ENCODE peak calls at places on chromosomes 16 and 17, in eight cellular contexts. V is OCI-LY7, M is fibroblast of mammary gland, P is keratinocyte, K is vagina, F is bronchial epithelial cell, H is HCT116, G is testis. Q is an unnamed sample.

GRCh38 chr17:65536573-65537342 is 24.7 kb downstream of the AXIN2 start:
- DNase-seq in K (no peak), V (no peak), F (no peak), M (no peak), H (no peak), G (no peak), P (no peak), Q (no peak)

GRCh38 chr16:73288435-73288834 is 240.5 kb upstream of the ZFHX3 start:
- DNase-seq in M (no peak), F (no peak), K (peak; percentile 64), V (no peak), P (no peak), H (no peak), G (no peak), Q (no peak)

GRCh38 chr16:54284319-54284930 is 2.2 kb downstream of the IRX3 start:
- DNase-seq in H (no peak), M (no peak), P (no peak), G (no peak), K (no peak), V (no peak), F (no peak), Q (no peak)

GRCh38 chr17:42783062-42783777 is 2.8 kb downstream of the WNK4 start:
- DNase-seq in K (no peak), G (no peak), H (no peak), F (peak; percentile 89), M (peak; percentile 75), V (no peak), P (peak; percentile 52), Q (no peak)

GRCh38 chr16:69169051-69169450 is 17.9 kb upstream of the SNTB2 start:
- DNase-seq in F (no peak), H (no peak), V (no peak), P (no peak), M (no peak), K (no peak), G (no peak), Q (no peak)

GRCh38 chr17:44829558-44830358 is at the start of gene GJC1:
- DNase-seq in K (no peak), H (no peak), F (no peak), P (no peak), M (no peak), G (peak; percentile 16), V (peak; percentile 62), Q (peak; percentile 64)

GRCh38 chr16:2830355-2830695 is 222 bp downstream of the ZG16B start:
- DNase-seq in H (no peak), G (no peak), K (no peak), F (no peak), M (no peak), V (no peak), P (no peak), Q (no peak)

GRCh38 chr16:27475561-27475960 is 73.6 kb downstream of the IL21R start:
- DNase-seq in K (no peak), P (no peak), G (no peak), F (peak; percentile 56), H (no peak), V (no peak), M (peak; percentile 84), Q (no peak)

GRCh38 chr16:24639769-24640168 is 89.7 kb upstream of the TNRC6A start:
- DNase-seq in M (no peak), G (peak; percentile 66), K (no peak), H (no peak), F (no peak), V (no peak), P (no peak), Q (no peak)

GRCh38 chr17:6756425-6757012 is 673 bp downstream of the XAF1 start:
- DNase-seq in F (no peak), V (no peak), H (no peak), K (no peak), P (no peak), G (no peak), M (no peak), Q (no peak)

GRCh38 chr17:6755731-6756184 is at the start of gene XAF1:
- DNase-seq in F (peak; percentile 8), H (no peak), K (no peak), V (peak; percentile 27), M (peak; percentile 60), P (no peak), G (peak; percentile 45), Q (peak; percentile 26)

GRCh38 chr17:6753006-6753445 is 2.8 kb upstream of the XAF1 start:
- DNase-seq in P (no peak), K (no peak), F (peak; percentile 6), G (peak; percentile 26), H (no peak), M (peak; percentile 87), V (peak; percentile 5), Q (peak; percentile 66)

GRCh38 chr17:6753565-6753964 is 2.3 kb upstream of the XAF1 start:
- DNase-seq in K (no peak), F (no peak), M (no peak), H (no peak), G (no peak), P (no peak), V (no peak), Q (no peak)

GRCh38 chr17:6755281-6755680 is 565 bp upstream of the XAF1 start:
- DNase-seq in V (no peak), H (no peak), F (no peak), G (peak; percentile 61), P (no peak), K (no peak), M (peak; percentile 66), Q (peak; percentile 76)
- H3K4me3 ChIP-seq in V (peak overlapping the region; percentile 45), H (no peak overlapping the region), F (no peak overlapping the region), G (peak overlapping the region; percentile 43), P (no peak overlapping the region), K (peak overlapping the region; percentile 69), M (peak overlapping the region; percentile 56), Q (peak overlapping the region; percentile 73)

GRCh38 chr16:4743217-4743897 is 9.0 kb downstream of the DNAAF8 start:
- DNase-seq in H (no peak), K (no peak), M (no peak), V (no peak), P (no peak), G (no peak), F (peak; percentile 47), Q (no peak)
- H3K4me3 ChIP-seq in H (no peak overlapping the region), K (no peak overlapping the region), M (no peak overlapping the region), V (no peak overlapping the region), P (peak overlapping the region; percentile 11), G (no peak overlapping the region), F (peak overlapping the region; percentile 34), Q (peak overlapping the region; percentile 16)

GRCh38 chr16:5066511-5066910 is 755 bp upstream of the C16orf89 start:
- DNase-seq in M (no peak), H (no peak), P (no peak), K (no peak), G (no peak), V (no peak), F (no peak), Q (no peak)

GRCh38 chr16:5064915-5065314 is 841 bp downstream of the C16orf89 start:
- DNase-seq in F (peak; percentile 10), H (no peak), P (no peak), M (no peak), G (no peak), V (no peak), K (no peak), Q (no peak)

GRCh38 chr16:5065368-5065767 is 388 bp downstream of the C16orf89 start:
- DNase-seq in M (no peak), K (no peak), V (no peak), F (no peak), P (no peak), G (no peak), H (no peak), Q (no peak)

GRCh38 chr16:5062790-5063765 is 2.7 kb downstream of the C16orf89 start:
- DNase-seq in M (no peak), F (no peak), H (no peak), V (peak; percentile 10), K (no peak), G (no peak), P (no peak), Q (no peak)

DNA sequence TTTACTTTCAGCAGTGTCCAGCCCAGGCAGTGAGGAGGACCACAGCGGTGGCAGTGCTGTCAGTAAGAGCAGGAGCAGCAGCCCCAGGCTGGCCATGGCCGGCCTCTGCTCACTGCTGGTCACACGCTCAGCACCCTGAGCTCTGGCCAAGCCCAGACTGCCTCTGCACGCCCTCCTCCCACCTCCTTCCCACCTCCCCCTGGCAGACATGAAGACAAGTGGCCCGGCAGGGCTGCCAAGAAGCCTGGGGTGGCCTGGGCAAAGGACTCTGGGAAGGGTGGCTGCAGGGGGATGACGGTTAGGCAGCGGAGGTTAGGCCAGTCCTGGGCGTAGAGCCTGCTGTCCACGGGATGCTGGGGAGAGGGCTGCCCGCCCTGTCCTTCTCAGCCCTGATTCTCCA is at the start of gene C16orf89:
- DNase-seq in K (no peak), P (no peak), F (no peak), M (no peak), G (no peak), V (no peak), H (no peak), Q (no peak)
- H3K4me3 ChIP-seq in K (no peak within 1 kb of the TSS), P (no peak within 1 kb of the TSS), F (no peak within 1 kb of the TSS), M (no peak within 1 kb of the TSS), G (no peak within 1 kb of the TSS), V (no peak within 1 kb of the TSS), H (no peak within 1 kb of the TSS), Q (no peak within 1 kb of the TSS)

GRCh38 chr16:30921459-30921747 is 2.0 kb upstream of the FBXL19 start:
- DNase-seq in V (no peak), G (no peak), K (no peak), M (no peak), F (peak; percentile 61), H (no peak), P (no peak), Q (no peak)
- H3K4me3 ChIP-seq in V (peak overlapping the region; percentile 74), G (peak overlapping the region; percentile 78), K (peak overlapping the region; percentile 63), M (peak overlapping the region; percentile 85), F (peak overlapping the region; percentile 57), H (peak overlapping the region; percentile 62), P (peak overlapping the region; percentile 90), Q (peak overlapping the region; percentile 84)

GRCh38 chr17:52157603-52158449 is 688 bp downstream of the CA10 start:
- DNase-seq in G (no peak), H (no peak), K (no peak), V (no peak), M (no peak), P (no peak), F (no peak), Q (no peak)
- H3K4me3 ChIP-seq in G (peak overlapping the region; percentile 31), H (no peak overlapping the region), K (no peak overlapping the region), V (no peak overlapping the region), M (no peak overlapping the region), P (peak overlapping the region; percentile 64), F (no peak overlapping the region), Q (no peak overlapping the region)

GRCh38 chr17:48569676-48570324 is 8.3 kb downstream of the HOXB4 start:
- DNase-seq in F (no peak), V (no peak), P (no peak), M (no peak), G (no peak), K (no peak), H (no peak), Q (no peak)
- H3K4me3 ChIP-seq in F (no peak overlapping the region), V (no peak overlapping the region), P (no peak overlapping the region), M (peak overlapping the region; percentile 34), G (no peak overlapping the region), K (no peak overlapping the region), H (no peak overlapping the region), Q (no peak overlapping the region)

Q was measured in left ventricle myocardium inferior.